ENCODE peak calls at places on chromosomes 4 and X, in eight cellular contexts. One of them, this sample, is unnamed.

GRCh38 chr4:114108869-114109268 is 129.4 kb upstream of the ARSJ start:
- DNase-seq in GM18507: no peak
- DNase-seq in central memory CD4-positive, alpha-beta T cell: no peak
- DNase-seq in GM23338: peak; percentile 6
- DNase-seq in NCI-H2029: no peak
- DNase-seq in NCI-H1092: no peak
- DNase-seq in SJCRH30: no peak
- DNase-seq in H4: peak; percentile 50
- DNase-seq in this sample: peak; percentile 64

GRCh38 chr4:86586160-86586572 is 7.9 kb upstream of the PTPN13 start:
- DNase-seq in GM18507: no peak
- DNase-seq in central memory CD4-positive, alpha-beta T cell: no peak
- DNase-seq in GM23338: peak; percentile 57
- DNase-seq in NCI-H2029: no peak
- DNase-seq in NCI-H1092: no peak
- DNase-seq in SJCRH30: no peak
- DNase-seq in H4: no peak
- DNase-seq in this sample: no peak

GRCh38 chr4:85081196-85081595 is 114.7 kb upstream of the WDFY3 start:
- DNase-seq in GM18507: no peak
- DNase-seq in central memory CD4-positive, alpha-beta T cell: no peak
- DNase-seq in GM23338: no peak
- DNase-seq in NCI-H2029: no peak
- DNase-seq in NCI-H1092: no peak
- DNase-seq in SJCRH30: no peak
- DNase-seq in H4: no peak
- DNase-seq in this sample: no peak

GRCh38 chr4:56767567-56767966 is 53.9 kb downstream of the SPINK2 start:
- DNase-seq in GM18507: no peak
- DNase-seq in central memory CD4-positive, alpha-beta T cell: no peak
- DNase-seq in GM23338: no peak
- DNase-seq in NCI-H2029: no peak
- DNase-seq in NCI-H1092: no peak
- DNase-seq in SJCRH30: no peak
- DNase-seq in H4: no peak
- DNase-seq in this sample: no peak

GRCh38 chr4:33715996-33716395 is 2528.3 kb downstream of the ARAP2 start:
- DNase-seq in GM18507: no peak
- DNase-seq in central memory CD4-positive, alpha-beta T cell: no peak
- DNase-seq in GM23338: no peak
- DNase-seq in NCI-H2029: no peak
- DNase-seq in NCI-H1092: no peak
- DNase-seq in SJCRH30: peak; percentile 45
- DNase-seq in H4: peak; percentile 95
- DNase-seq in this sample: no peak

GRCh38 chr4:154407483-154407882 is 84.1 kb downstream of the DCHS2 start:
- DNase-seq in GM18507: no peak
- DNase-seq in central memory CD4-positive, alpha-beta T cell: no peak
- DNase-seq in GM23338: no peak
- DNase-seq in NCI-H2029: no peak
- DNase-seq in NCI-H1092: no peak
- DNase-seq in SJCRH30: no peak
- DNase-seq in H4: no peak
- DNase-seq in this sample: no peak

GRCh38 chrX:83916525-83916924 is 55.6 kb downstream of the CYLC1 start:
- DNase-seq in GM18507: no peak
- DNase-seq in central memory CD4-positive, alpha-beta T cell: no peak
- DNase-seq in GM23338: peak; percentile 39
- DNase-seq in NCI-H2029: no peak
- DNase-seq in NCI-H1092: no peak
- DNase-seq in SJCRH30: peak; percentile 12
- DNase-seq in H4: peak; percentile 5
- DNase-seq in this sample: no peak

GRCh38 chr4:98181815-98182214 is 38.5 kb upstream of the STPG2 start:
- DNase-seq in GM18507: no peak
- DNase-seq in central memory CD4-positive, alpha-beta T cell: no peak
- DNase-seq in GM23338: peak; percentile 39
- DNase-seq in NCI-H2029: no peak
- DNase-seq in NCI-H1092: no peak
- DNase-seq in SJCRH30: no peak
- DNase-seq in H4: no peak
- DNase-seq in this sample: no peak

GRCh38 chr4:109160494-109160893 is 142.0 kb downstream of the COL25A1 start:
- DNase-seq in GM18507: no peak
- DNase-seq in central memory CD4-positive, alpha-beta T cell: no peak
- DNase-seq in GM23338: no peak
- DNase-seq in NCI-H2029: no peak
- DNase-seq in NCI-H1092: no peak
- DNase-seq in SJCRH30: no peak
- DNase-seq in H4: no peak
- DNase-seq in this sample: no peak

GRCh38 chr4:77564231-77564630 is 41.4 kb upstream of the CXCL13 start:
- DNase-seq in GM18507: no peak
- DNase-seq in central memory CD4-positive, alpha-beta T cell: no peak
- DNase-seq in GM23338: no peak
- DNase-seq in NCI-H2029: peak; percentile 59
- DNase-seq in NCI-H1092: no peak
- DNase-seq in SJCRH30: no peak
- DNase-seq in H4: no peak
- DNase-seq in this sample: no peak